ENCODE peak calls at places on chromosomes 13 and 19, in ten cellular contexts. H is HAP-1, A is tibial artery, C is BE2C, W is SK-N-SH, I is cardiac muscle cell, K is mesenchymal stem cell, P is tibial nerve, F is adipocyte, V is IMR-90. R is an unnamed sample. For H3K4me1 and H3K36me3, the result is how much of the 10 kb centered on the place peaks cover.

GRCh38 chr13:110546933-110547332 is 14.6 kb downstream of the RAB20 start:
- DNase-seq in H (no peak), A (peak), C (no peak), W (no peak), I (peak), K (peak), P (peak), F (peak), V (peak), R (peak)

GRCh38 chr13:31009166-31009565 is 76.7 kb downstream of the TEX26 start:
- DNase-seq in H (no peak), A (no peak), C (no peak), W (no peak), I (peak), K (no peak), P (no peak), F (no peak), V (no peak), R (no peak)

GRCh38 chr13:100625447-100625846 is 36.9 kb upstream of the GGACT start:
- DNase-seq in H (peak), A (no peak), C (no peak), W (no peak), I (no peak), K (no peak), P (no peak), F (peak), V (no peak), R (no peak)

GRCh38 chr19:32318884-32319520 is 26.4 kb upstream of the ZNF507 start:
- DNase-seq in H (peak), A (no peak), C (no peak), W (peak), I (no peak), K (peak), P (no peak), F (no peak), V (no peak), R (no peak)

GRCh38 chr13:110559429-110559943 is 2.0 kb downstream of the RAB20 start:
- DNase-seq in H (no peak), A (peak), C (no peak), W (no peak), I (peak), K (peak), P (no peak), F (no peak), V (peak), R (peak)

GRCh38 chr13:100392709-100393630 is 195.6 kb downstream of the GGACT start:
- DNase-seq in H (no peak), A (peak), C (peak), W (no peak), I (peak), K (peak), P (peak), F (peak), V (peak), R (no peak)

GRCh38 chr19:12721656-12722565 is 1.8 kb downstream of the TNPO2 start:
- DNase-seq in H (peak), A (peak), C (peak), W (peak), I (peak), K (peak), P (no peak), F (peak), V (peak), R (peak)

GRCh38 chr19:50909240-50910070 is 1.7 kb downstream of the KLK4 start:
- DNase-seq in H (peak), A (no peak), C (peak), W (peak), I (peak), K (no peak), P (peak), F (no peak), V (no peak), R (peak)

GRCh38 chr13:32969516-32969941 is 46.7 kb upstream of the KL start:
- DNase-seq in H (no peak), A (no peak), C (no peak), W (no peak), I (peak), K (peak), P (peak), F (peak), V (peak), R (no peak)

GRCh38 chr13:61728468-61728867 is 312.8 kb upstream of the PCDH20 start:
- DNase-seq in H (no peak), A (no peak), C (peak), W (peak), I (peak), K (peak), P (no peak), F (no peak), V (no peak), R (no peak)

GRCh38 chr13:46181799-46182490 is at the start of gene LCP1:
- DNase-seq in H (no peak), A (no peak), C (no peak), W (no peak), I (no peak), K (no peak), P (peak), F (no peak), V (no peak), R (no peak)

GRCh38 chr19:1167687-1168561 is 6.1 kb downstream of the SBNO2 start:
- DNase-seq in H (no peak), A (no peak), C (peak), W (no peak), I (no peak), K (no peak), P (no peak), F (no peak), V (no peak), R (no peak)
- H3K4me3 ChIP-seq in H (no peak), A (no peak), C (no peak), W (no peak), I (no peak), K (no peak), P (no peak), F (peak), V (peak), R (peak)

DNA sequence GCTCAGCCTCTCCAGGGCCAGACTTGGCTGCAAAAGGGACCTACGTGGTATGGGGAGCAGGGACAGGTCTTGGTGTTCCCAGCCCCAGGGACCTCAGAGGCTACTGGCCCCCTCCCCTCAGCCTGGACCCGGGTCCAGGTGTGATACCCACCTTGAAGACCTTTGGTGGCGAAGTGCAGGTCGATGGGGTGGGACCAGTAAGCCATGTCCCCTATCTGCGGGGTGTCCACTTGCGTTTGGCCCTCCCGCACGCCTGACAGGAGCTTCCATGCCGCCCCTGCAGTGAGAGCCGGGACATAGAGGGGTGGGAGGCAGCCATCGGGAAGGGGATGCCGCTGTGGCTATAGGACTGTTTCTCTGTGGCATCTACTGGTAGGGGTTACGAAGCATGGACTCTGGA is 4.0 kb upstream of the TGFB1 start:
- DNase-seq in H (no peak), A (no peak), C (no peak), W (peak), I (no peak), K (no peak), P (no peak), F (no peak), V (no peak), R (no peak)
- H3K4me1 ChIP-seq in H (under half), A (under half), C (under half), W (under half), I (under half), K (under half), P (under half), F (under half), V (under half), R (under half)

GRCh38 chr13:113184568-113185440 is 23.7 kb downstream of the PCID2 start:
- DNase-seq in H (no peak), A (no peak), C (no peak), W (no peak), I (no peak), K (no peak), P (no peak), F (no peak), V (no peak), R (no peak)

GRCh38 chr13:113187905-113188595 is 20.4 kb downstream of the PCID2 start:
- DNase-seq in H (no peak), A (no peak), C (no peak), W (no peak), I (no peak), K (peak), P (no peak), F (no peak), V (peak), R (no peak)

GRCh38 chr13:113186061-113186900 is 22.2 kb downstream of the PCID2 start:
- DNase-seq in H (no peak), A (no peak), C (no peak), W (no peak), I (no peak), K (no peak), P (no peak), F (no peak), V (no peak), R (no peak)

GRCh38 chr13:113183450-113184129 is 24.9 kb downstream of the PCID2 start:
- DNase-seq in H (no peak), A (no peak), C (no peak), W (no peak), I (no peak), K (peak), P (no peak), F (no peak), V (no peak), R (no peak)

DNA sequence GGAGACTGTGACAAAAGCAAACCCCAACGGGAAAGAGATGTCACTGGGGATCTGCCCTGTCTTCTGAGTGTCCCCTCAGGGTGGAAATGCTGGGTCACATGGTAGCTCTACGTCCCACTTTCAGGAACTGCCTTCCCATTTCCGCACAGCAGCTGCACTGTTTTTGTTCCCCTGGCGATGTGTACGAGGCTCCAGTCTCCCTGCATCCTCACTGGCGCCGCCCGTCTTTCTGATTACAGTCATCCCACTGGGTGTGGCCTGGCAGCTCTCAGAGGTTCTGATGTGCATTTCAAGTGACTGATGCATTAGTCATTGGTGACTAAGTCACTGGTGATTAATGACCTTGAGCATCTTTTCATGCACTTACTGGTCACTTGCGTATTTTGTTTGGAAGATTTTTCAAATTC is 21.2 kb downstream of the PCID2 start:
- DNase-seq in H (peak), A (peak), C (peak), W (peak), I (peak), K (peak), P (peak), F (peak), V (peak), R (peak)
- H3K36me3 ChIP-seq in H (under half), A (under half), C (half or more), W (half or more), I (under half), K (under half), P (half or more), F (half or more), V (under half), R (under half)

GRCh38 chr13:38819596-38819995 is 132.7 kb downstream of the FREM2 start:
- DNase-seq in H (no peak), A (no peak), C (no peak), W (no peak), I (no peak), K (no peak), P (no peak), F (no peak), V (no peak), R (no peak)
- H3K4me3 ChIP-seq in H (no peak), A (no peak), C (no peak), W (no peak), I (no peak), K (no peak), P (no peak), F (no peak), V (no peak), R (no peak)

DNA sequence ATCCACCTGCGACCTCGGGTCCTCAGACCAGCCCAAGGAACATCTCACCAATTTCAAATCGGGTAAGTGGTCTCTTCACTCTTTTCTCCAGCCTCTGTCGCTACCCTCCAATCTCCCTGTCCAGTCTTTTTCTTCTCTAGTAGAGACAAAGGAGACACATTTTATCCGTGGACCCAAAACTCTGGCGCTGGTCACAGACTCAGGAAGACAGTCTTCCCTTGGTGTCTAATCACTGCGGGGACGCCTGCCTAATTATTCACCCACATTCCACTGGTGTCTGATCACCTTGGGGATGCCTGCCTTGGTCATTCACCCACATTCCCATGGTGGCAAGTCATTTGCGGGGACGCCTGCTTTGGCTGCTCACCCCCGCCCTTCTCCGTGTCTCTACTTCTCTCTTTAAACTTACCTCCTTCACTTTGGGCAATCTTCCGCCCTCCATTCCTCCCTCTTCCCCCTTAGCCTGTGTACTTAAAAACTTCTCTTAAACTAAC is 13.9 kb upstream of the OR10H1 start:
- DNase-seq in H (no peak), A (no peak), C (no peak), W (no peak), I (no peak), K (no peak), P (no peak), F (no peak), V (no peak), R (no peak)
- H3K4me1 ChIP-seq in H (under half), A (under half), C (under half), W (under half), I (under half), K (under half), P (under half), F (under half), V (under half), R (under half)

DNA sequence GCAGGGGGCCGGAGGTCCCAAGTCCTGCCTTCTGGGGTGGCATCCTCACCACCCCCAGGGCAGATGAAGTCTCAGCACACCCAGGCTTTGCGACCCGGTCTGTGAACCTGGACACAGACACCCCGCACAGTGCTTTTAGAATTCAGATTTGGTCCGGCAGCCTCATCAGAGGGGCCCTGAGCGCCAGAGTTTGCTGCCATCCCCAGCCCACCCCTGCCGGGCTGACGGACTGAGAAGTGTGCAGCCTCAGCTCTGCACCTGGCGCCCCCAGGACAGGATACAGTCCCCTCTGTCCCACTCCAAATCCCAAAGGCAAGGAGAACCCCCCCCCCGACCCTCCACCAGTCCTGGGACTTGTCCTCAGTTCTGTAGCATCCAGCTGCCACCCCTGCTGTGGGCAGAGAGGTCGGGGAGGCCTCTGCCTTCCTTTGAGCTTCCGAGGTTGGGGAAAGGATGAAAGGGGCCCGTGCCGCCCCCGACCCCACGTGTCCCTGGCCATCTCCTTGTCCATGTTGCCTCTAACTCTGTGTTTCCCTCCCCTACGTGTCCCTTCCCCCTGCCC is 16.9 kb downstream of the CAPN12 start:
- DNase-seq in H (no peak), A (no peak), C (no peak), W (no peak), I (no peak), K (no peak), P (no peak), F (no peak), V (no peak), R (no peak)
- H3K36me3 ChIP-seq in H (half or more), A (half or more), C (under half), W (half or more), I (under half), K (half or more), P (half or more), F (half or more), V (half or more), R (under half)

R was measured in right lobe of liver.